ENCODE peak calls at places on chromosomes 11 and 22, in six cellular contexts. L is SK-MEL-5, T is left kidney, I is A549, D is left lung, N is astrocyte of the hippocampus. O is an unnamed sample.

GRCh38 chr22:43533131-43533530 is 121.3 kb downstream of the MPPED1 start:
- DNase-seq in L (no peak), D (no peak), T (no peak), I (no peak), N (no peak), O (no peak)

GRCh38 chr11:86695391-86695790 is 23.0 kb upstream of the ME3 start:
- DNase-seq in D (no peak), L (no peak), T (no peak), I (no peak), N (no peak), O (no peak)

GRCh38 chr22:29539105-29539504 is 14.5 kb downstream of the THOC5 start:
- DNase-seq in I (no peak), D (no peak), L (no peak), N (no peak), T (no peak), O (no peak)

GRCh38 chr11:102283088-102283487 is 34.2 kb upstream of the BIRC3 start:
- DNase-seq in L (no peak), T (no peak), N (peak), D (no peak), I (no peak), O (no peak)

GRCh38 chr11:45543808-45544422 is 121.5 kb downstream of the CHST1 start:
- DNase-seq in N (peak), T (peak), D (no peak), I (no peak), L (peak), O (no peak)

GRCh38 chr11:87871071-87871470 is 304.2 kb downstream of the RAB38 start:
- DNase-seq in L (peak), D (no peak), I (no peak), T (no peak), N (no peak), O (no peak)

GRCh38 chr11:128476729-128477128 is 110.6 kb downstream of the ETS1 start:
- DNase-seq in I (no peak), L (no peak), N (no peak), T (peak), D (no peak), O (no peak)

GRCh38 chr22:44577391-44578114 is 79.5 kb upstream of the RTL6 start:
- DNase-seq in D (peak), I (no peak), N (no peak), L (no peak), T (no peak), O (no peak)

GRCh38 chr11:70076461-70076931 is 1.6 kb upstream of the ANO1 start:
- DNase-seq in N (no peak), I (no peak), L (no peak), T (no peak), D (peak), O (no peak)

GRCh38 chr22:42906605-42907338 is 49.7 kb upstream of the ARFGAP3 start:
- DNase-seq in T (no peak), D (no peak), L (no peak), I (no peak), N (no peak), O (no peak)

GRCh38 chr11:33984682-33985389 is 66.7 kb upstream of the CAPRIN1 start:
- DNase-seq in N (no peak), I (no peak), T (no peak), D (no peak), L (no peak), O (no peak)

GRCh38 chr11:128232588-128232987 is 354.8 kb downstream of the ETS1 start:
- DNase-seq in N (no peak), T (no peak), L (no peak), D (no peak), I (no peak), O (no peak)

GRCh38 chr11:134579709-134580634 is 167.9 kb upstream of the B3GAT1 start:
- DNase-seq in N (no peak), I (no peak), L (no peak), D (no peak), T (no peak), O (no peak)

GRCh38 chr22:41469218-41469851 is 418 bp downstream of the ACO2 start:
- DNase-seq in I (no peak), L (peak), T (peak), D (no peak), N (no peak), O (no peak)

GRCh38 chr22:20305894-20306645 is 13.8 kb downstream of the DGCR6L start:
- DNase-seq in L (no peak), I (no peak), N (no peak), D (peak), T (no peak), O (no peak)

GRCh38 chr22:10961043-10961860 is 4566.7 kb upstream of the OR11H1 start:
- DNase-seq in I (no peak), L (peak), T (no peak), N (no peak), D (peak), O (no peak)

GRCh38 chr11:116993599-116993998 is 104.6 kb downstream of the SIK3 start:
- DNase-seq in N (peak), L (no peak), D (no peak), I (no peak), T (peak), O (no peak)

GRCh38 chr22:23551385-23551784 is 28.7 kb downstream of the IGLL1 start:
- DNase-seq in N (no peak), I (no peak), D (no peak), T (no peak), L (no peak), O (no peak)

GRCh38 chr11:67463680-67464410 is 5.2 kb downstream of the TMEM134 start:
- DNase-seq in T (no peak), L (no peak), I (peak), N (no peak), D (peak), O (no peak)

GRCh38 chr11:80816454-80816847 is 1375.6 kb upstream of the TENM4 start:
- DNase-seq in L (no peak), I (no peak), T (no peak), N (no peak), D (no peak), O (no peak)

GRCh38 chr11:78216571-78217287 is 28.0 kb downstream of the USP35 start:
- DNase-seq in I (no peak), D (no peak), T (no peak), N (no peak), L (no peak), O (no peak)

GRCh38 chr22:23397008-23397617 is 183.0 kb downstream of the IGLL1 start:
- DNase-seq in I (no peak), T (no peak), N (no peak), D (no peak), L (no peak), O (no peak)

GRCh38 chr11:34468209-34468841 is 29.6 kb downstream of the CAT start:
- DNase-seq in N (peak), D (no peak), I (no peak), L (peak), T (peak), O (no peak)

GRCh38 chr11:86218125-86219081 is 26.1 kb upstream of the EED start:
- DNase-seq in D (no peak), I (peak), T (peak), N (peak), L (peak), O (no peak)

GRCh38 chr11:86249307-86250098 is 5.0 kb downstream of the EED start:
- DNase-seq in L (no peak), D (no peak), N (no peak), T (no peak), I (no peak), O (no peak)

GRCh38 chr22:45977003-45977395 is at the start of gene WNT7B:
- DNase-seq in T (peak), I (peak), L (no peak), N (peak), D (peak), O (no peak)

GRCh38 chr11:12195773-12196172 is 85.4 kb downstream of the MICAL2 start:
- DNase-seq in N (no peak), D (no peak), I (no peak), L (no peak), T (no peak), O (no peak)

GRCh38 chr22:49934891-49935557 is 16.6 kb downstream of the CRELD2 start:
- DNase-seq in N (peak), T (peak), I (no peak), D (peak), L (no peak), O (no peak)